ENCODE peak calls at places on chromosomes 7 and 10, in seven cellular contexts. D is cardiac muscle cell, Z is T1000, A is PC-3, S is RWPE1, T is aorta, X is caudate nucleus. Q is an unnamed sample.

GRCh38 chr10:73653701-73654100 is 2.1 kb downstream of the SYNPO2L start:
- DNase-seq in D (peak), Z (no peak), A (peak), S (no peak), T (no peak), X (no peak), Q (no peak)

GRCh38 chr7:113774182-113774807 is 144.5 kb downstream of the PPP1R3A start:
- DNase-seq in D (peak), Z (no peak), A (peak), S (peak), T (no peak), X (no peak), Q (no peak)

GRCh38 chr10:52032681-52033629 is 281.1 kb upstream of the DKK1 start:
- DNase-seq in D (no peak), Z (no peak), A (no peak), S (no peak), T (no peak), X (no peak), Q (no peak)

GRCh38 chr7:69782917-69783684 is 184.8 kb downstream of the AUTS2 start:
- DNase-seq in D (peak), Z (no peak), A (no peak), S (no peak), T (peak), X (peak), Q (no peak)

GRCh38 chr10:77532068-77532467 is 105.5 kb downstream of the KCNMA1 start:
- DNase-seq in D (peak), Z (peak), A (no peak), S (peak), T (no peak), X (no peak), Q (no peak)

GRCh38 chr7:20331912-20332317 is 1.2 kb downstream of the ITGB8 start:
- DNase-seq in D (no peak), Z (no peak), A (peak), S (no peak), T (no peak), X (no peak), Q (no peak)

GRCh38 chr7:158109364-158110033 is 478.1 kb downstream of the PTPRN2 start:
- DNase-seq in D (no peak), Z (no peak), A (no peak), S (no peak), T (no peak), X (no peak), Q (no peak)

GRCh38 chr10:18539335-18539734 is 112.1 kb downstream of the NSUN6 start:
- DNase-seq in D (no peak), Z (no peak), A (no peak), S (no peak), T (no peak), X (no peak), Q (no peak)

GRCh38 chr7:125934539-125934938 is 1004.9 kb upstream of the POT1 start:
- DNase-seq in D (no peak), Z (no peak), A (peak), S (no peak), T (no peak), X (no peak), Q (no peak)

GRCh38 chr10:18179901-18180300 is 39.7 kb downstream of the CACNB2 start:
- DNase-seq in D (peak), Z (no peak), A (peak), S (no peak), T (no peak), X (no peak), Q (no peak)

GRCh38 chr10:43453266-43453831 is 16.4 kb downstream of the ZNF487 start:
- DNase-seq in D (no peak), Z (no peak), A (no peak), S (no peak), T (no peak), X (no peak), Q (no peak)

GRCh38 chr10:132586731-132587130 is 49.1 kb downstream of the INPP5A start:
- DNase-seq in D (no peak), Z (no peak), A (no peak), S (no peak), T (no peak), X (no peak), Q (no peak)

GRCh38 chr7:152859781-152860191 is 100.2 kb downstream of the ACTR3B start:
- DNase-seq in D (no peak), Z (no peak), A (peak), S (no peak), T (no peak), X (no peak), Q (no peak)

GRCh38 chr7:149071641-149072437 is 18.7 kb downstream of the ZNF786 start:
- DNase-seq in D (no peak), Z (no peak), A (no peak), S (no peak), T (peak), X (no peak), Q (peak)

GRCh38 chr10:26437637-26438461 is at the start of gene APBB1IP:
- DNase-seq in D (peak), Z (no peak), A (no peak), S (no peak), T (peak), X (peak), Q (peak)

GRCh38 chr7:10657201-10657600 is 316.5 kb upstream of the PHF14 start:
- DNase-seq in D (no peak), Z (no peak), A (no peak), S (no peak), T (no peak), X (no peak), Q (no peak)

GRCh38 chr7:91949221-91950009 is 8.8 kb downstream of the AKAP9 start:
- DNase-seq in D (peak), Z (no peak), A (peak), S (no peak), T (no peak), X (no peak), Q (no peak)

GRCh38 chr10:20007426-20007825 is 191.2 kb downstream of the PLXDC2 start:
- DNase-seq in D (no peak), Z (no peak), A (peak), S (no peak), T (no peak), X (no peak), Q (no peak)

GRCh38 chr10:27344568-27345454 is 104.2 kb upstream of the ACBD5 start:
- DNase-seq in D (no peak), Z (no peak), A (no peak), S (no peak), T (no peak), X (no peak), Q (no peak)

GRCh38 chr7:123367508-123368122 is 166.8 kb downstream of the IQUB start:
- DNase-seq in D (peak), Z (no peak), A (peak), S (peak), T (no peak), X (no peak), Q (no peak)

Q was measured in activated T-helper 1 cell treated with Interleukin-2 at 50 U/mL for 16 hours.